ENCODE peak calls at places on chromosomes 4 and X, in four cellular contexts. P, W, I and Q are unnamed samples.

GRCh38 chr4:4914059-4914820 is 54.8 kb downstream of the MSX1 start:
- DNase-seq in P (no peak), W (no peak), I (no peak), Q (no peak)

GRCh38 chr4:37816006-37816405 is 10.5 kb upstream of the PGM2 start:
- DNase-seq in P (no peak), W (no peak), I (no peak), Q (no peak)

GRCh38 chrX:23694606-23695005 is 27.3 kb downstream of the PRDX4 start:
- DNase-seq in P (peak), W (peak), I (no peak), Q (peak)

GRCh38 chr4:67394771-67395310 is 150.5 kb downstream of the CENPC start:
- DNase-seq in P (no peak), W (no peak), I (no peak), Q (no peak)

GRCh38 chrX:63686878-63687714 is 97.9 kb downstream of the ARHGEF9 start:
- DNase-seq in P (no peak), W (peak), I (no peak), Q (no peak)

GRCh38 chrX:129650183-129650689 is 4.5 kb downstream of the APLN start:
- DNase-seq in P (no peak), W (no peak), I (no peak), Q (no peak)

GRCh38 chr4:10929818-10930217 is 245.2 kb upstream of the CLNK start:
- DNase-seq in P (no peak), W (no peak), I (no peak), Q (no peak)

GRCh38 chrX:42149281-42149680 is 225.9 kb upstream of the CASK start:
- DNase-seq in P (no peak), W (no peak), I (no peak), Q (no peak)

GRCh38 chr4:26287748-26288147 is 33.1 kb upstream of the RBPJ start:
- DNase-seq in P (no peak), W (peak), I (no peak), Q (no peak)

GRCh38 chrX:151981129-151981528 is 6.7 kb upstream of the GABRE start:
- DNase-seq in P (no peak), W (no peak), I (no peak), Q (no peak)

GRCh38 chrX:13103914-13104274 is 59.5 kb upstream of the FAM9C start:
- DNase-seq in P (no peak), W (no peak), I (no peak), Q (no peak)

GRCh38 chr4:63085091-63085490 is 1324.2 kb downstream of the TECRL start:
- DNase-seq in P (no peak), W (no peak), I (no peak), Q (no peak)

GRCh38 chr4:85669204-85669603 is 194.3 kb downstream of the ARHGAP24 start:
- DNase-seq in P (no peak), W (no peak), I (no peak), Q (no peak)

GRCh38 chr4:103075894-103076776 is at the start of gene SLC9B2:
- DNase-seq in P (peak), W (peak), I (peak), Q (peak)
- TF ChIP-seq POLR2A in P (no peak), W (peak), I (no peak), Q (peak)

DNA sequence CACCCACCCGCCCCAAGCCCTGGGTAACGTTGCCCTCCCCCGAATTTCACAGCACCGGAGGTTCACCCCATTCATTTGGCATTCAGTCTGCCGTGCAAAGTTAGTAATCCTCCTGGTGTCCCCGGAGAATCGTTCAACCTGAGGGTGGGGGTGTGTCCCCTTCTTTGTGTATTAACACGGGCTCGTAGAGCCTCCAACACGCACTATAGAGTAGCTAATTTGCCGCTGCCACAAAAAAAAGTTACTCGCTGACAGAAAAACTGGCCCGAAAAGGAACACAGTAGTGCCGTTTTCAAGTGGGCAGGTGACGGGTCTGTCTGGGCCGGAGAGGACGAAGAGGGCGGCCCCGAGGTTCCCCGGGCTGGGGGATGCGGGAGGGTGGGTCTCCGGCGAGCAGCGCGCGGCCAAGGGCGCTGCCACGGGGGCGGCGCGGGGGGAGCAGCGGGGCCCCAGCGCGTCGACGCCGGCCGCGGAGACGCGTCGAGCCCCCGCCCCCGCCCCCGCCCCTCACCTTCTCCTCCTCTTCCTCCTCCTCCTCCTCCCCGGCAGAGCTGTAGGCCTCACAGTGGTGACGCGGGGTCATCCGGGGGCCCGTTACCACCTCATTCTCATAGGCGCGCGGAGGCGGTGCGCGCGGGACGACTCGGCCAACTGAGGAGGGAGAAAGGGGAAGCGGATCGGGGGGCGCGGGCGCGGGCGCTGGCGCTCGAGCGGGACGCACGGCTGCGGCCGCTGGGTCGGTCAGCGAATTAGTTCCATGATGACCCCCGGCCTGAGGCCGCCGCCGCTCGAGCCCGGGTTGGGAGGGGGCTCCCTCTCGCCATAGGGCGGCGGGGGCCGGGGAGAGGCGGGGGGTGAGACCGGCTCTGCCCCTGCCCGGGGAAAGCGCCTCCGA is 581 bp downstream of the CCNI start:
- DNase-seq in P (peak), W (peak), I (peak), Q (peak)
- TF ChIP-seq POLR2A in P (no peak), W (no peak), I (no peak), Q (no peak)

GRCh38 chr4:13441506-13441905 is 42.6 kb downstream of the RAB28 start:
- DNase-seq in P (no peak), W (no peak), I (no peak), Q (no peak)

GRCh38 chr4:13445841-13446790 is 38.0 kb downstream of the RAB28 start:
- DNase-seq in P (no peak), W (no peak), I (no peak), Q (no peak)
- TF ChIP-seq POLR2A in P (no peak), W (no peak), I (no peak), Q (no peak)

GRCh38 chr4:147865926-147866325 is 134.0 kb downstream of the ARHGAP10 start:
- DNase-seq in P (no peak), W (no peak), I (no peak), Q (no peak)
- TF ChIP-seq POLR2A in P (no peak), W (no peak), I (no peak), Q (no peak)

GRCh38 chrX:147079974-147080373 is 265.4 kb upstream of the CXorf51A start:
- DNase-seq in P (no peak), W (no peak), I (no peak), Q (no peak)
- TF ChIP-seq POLR2A in P (no peak), W (no peak), I (no peak), Q (no peak)

DNA sequence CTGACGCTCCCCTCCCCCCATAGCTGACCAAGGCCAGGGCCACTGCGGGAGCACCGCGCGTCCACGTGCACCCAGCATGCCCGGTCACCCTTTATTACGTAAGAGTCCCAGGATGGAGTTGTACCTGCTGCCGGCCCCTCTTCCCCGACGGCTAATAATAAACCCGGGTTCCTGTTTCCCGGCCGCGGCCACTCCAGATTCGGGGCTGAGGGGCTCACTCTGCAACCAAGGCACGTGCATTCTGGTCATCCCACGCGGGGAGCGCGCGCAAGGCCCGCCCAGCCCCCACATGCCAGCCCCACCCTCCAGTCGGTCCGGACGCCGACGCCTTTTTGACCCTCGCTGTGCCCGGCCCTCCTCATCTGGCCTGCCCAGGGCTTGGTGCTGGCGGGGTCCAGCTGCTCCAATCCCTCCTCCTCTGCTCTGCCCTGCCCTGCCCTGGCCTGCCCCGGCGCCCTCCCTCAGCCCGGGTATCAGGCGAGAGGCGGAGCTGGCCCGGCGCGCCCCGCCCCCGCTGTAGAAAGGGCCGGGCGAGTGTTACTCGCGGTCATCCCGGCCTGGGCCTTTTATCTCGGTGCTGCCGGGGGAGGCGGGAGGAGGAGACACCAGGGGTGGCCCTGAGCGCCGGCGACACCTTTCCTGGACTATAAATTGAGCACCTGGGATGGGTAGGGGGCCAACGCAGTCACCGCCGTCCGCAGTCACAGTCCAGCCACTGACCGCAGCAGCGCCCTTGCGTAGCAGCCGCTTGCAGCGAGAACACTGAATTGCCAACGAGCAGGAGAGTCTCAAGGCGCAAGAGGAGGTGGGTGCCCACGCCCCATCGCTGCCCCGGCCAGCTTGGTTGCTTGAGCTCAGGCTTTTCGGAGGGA is 2.6 kb downstream of the MID1IP1 start:
- DNase-seq in P (peak), W (peak), I (peak), Q (peak)
- TF ChIP-seq POLR2A in P (peak), W (peak), I (peak), Q (peak)

DNA sequence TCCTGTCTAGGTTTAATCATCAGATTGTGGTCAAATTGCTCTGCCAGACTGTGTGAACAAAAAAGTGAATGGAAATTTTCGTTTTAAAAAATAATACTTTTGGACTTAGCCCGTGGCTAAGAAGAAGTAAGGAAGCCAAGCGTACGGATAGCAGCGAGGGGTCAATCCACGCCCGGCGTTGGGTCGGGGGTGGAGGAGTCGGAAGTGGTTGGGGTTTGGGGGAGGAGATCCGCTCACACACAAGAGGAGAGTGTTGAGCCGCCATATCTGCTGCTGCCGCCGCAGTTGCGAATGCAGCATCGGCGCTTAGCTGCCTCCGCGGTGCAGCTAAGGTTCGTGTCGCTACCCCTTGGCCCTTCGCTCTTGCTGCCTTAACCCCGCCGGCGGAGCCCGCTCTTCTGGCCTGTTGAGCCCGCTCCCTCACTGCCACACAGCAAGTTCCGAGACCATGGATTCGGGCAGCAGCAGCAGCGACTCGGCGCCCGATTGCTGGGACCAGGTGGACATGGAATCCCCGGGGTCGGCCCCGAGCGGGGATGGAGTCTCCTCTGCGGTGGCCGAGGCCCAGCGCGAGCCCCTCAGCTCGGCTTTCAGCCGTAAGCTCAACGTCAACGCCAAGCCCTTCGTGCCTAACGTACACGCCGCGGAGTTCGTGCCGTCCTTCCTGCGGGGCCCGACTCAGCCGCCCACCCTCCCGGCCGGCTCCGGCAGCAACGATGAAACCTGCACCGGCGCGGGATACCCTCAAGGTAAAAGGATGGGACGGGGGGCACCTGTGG is at the start of gene GSPT2:
- DNase-seq in P (peak), W (peak), I (peak), Q (peak)
- TF ChIP-seq POLR2A in P (peak), W (no peak), I (no peak), Q (peak)